ENCODE peak calls at places on chromosomes 7 and 10, in eight cellular contexts. I is ovary; K is GM10248; U is stimulated activated CD8-positive, alpha-beta memory T cell treated with anti-CD3 and anti-CD28 coated beads, Interleukin-2, amount 100 ng/mL, for 1 hour; M is T-helper 1 cell; R is activated CD4-positive, alpha-beta T cell treated with anti-CD3 and anti-CD28 coated beads, Interleukin-2, amount 50 U/mL, for 1 hour; S is fibroblast of pulmonary artery; N is caudate nucleus. W is an unnamed sample.

GRCh38 chr7:121488251-121488650 is 92.1 kb upstream of the FAM3C start:
- DNase-seq in I (no peak), K (no peak), U (no peak), M (no peak), R (no peak), S (no peak), N (no peak), W (no peak)

GRCh38 chr7:111676811-111677210 is 114.5 kb upstream of the IMMP2L start:
- DNase-seq in I (no peak), K (no peak), U (no peak), M (no peak), R (no peak), S (no peak), N (no peak), W (peak; percentile 64)

GRCh38 chr10:76973515-76974289 is 663.9 kb downstream of the KCNMA1 start:
- DNase-seq in I (no peak), K (no peak), U (no peak), M (no peak), R (no peak), S (no peak), N (no peak), W (no peak)

GRCh38 chr10:111784936-111785465 is 398.6 kb downstream of the GPAM start:
- DNase-seq in I (no peak), K (no peak), U (no peak), M (no peak), R (no peak), S (no peak), N (no peak), W (no peak)

GRCh38 chr10:86961481-86962091 is 3.2 kb downstream of the SNCG start:
- DNase-seq in I (peak; percentile 28), K (no peak), U (no peak), M (no peak), R (no peak), S (no peak), N (no peak), W (no peak)

GRCh38 chr7:112347088-112347487 is 103.2 kb upstream of the IFRD1 start:
- DNase-seq in I (no peak), K (no peak), U (no peak), M (no peak), R (no peak), S (no peak), N (no peak), W (no peak)

GRCh38 chr10:116845823-116846222 is 3.5 kb upstream of the ENO4 start:
- DNase-seq in I (no peak), K (no peak), U (no peak), M (no peak), R (no peak), S (no peak), N (no peak), W (no peak)

GRCh38 chr10:14478639-14479038 is 147.9 kb upstream of the FRMD4A start:
- DNase-seq in I (peak; percentile 55), K (peak; percentile 37), U (no peak), M (no peak), R (no peak), S (peak; percentile 80), N (peak; percentile 68), W (peak; percentile 87)

GRCh38 chr7:85114342-85114741 is 72.5 kb downstream of the SEMA3D start:
- DNase-seq in I (no peak), K (no peak), U (no peak), M (no peak), R (no peak), S (no peak), N (no peak), W (peak; percentile 24)

GRCh38 chr10:27742926-27743735 is 2.5 kb downstream of the MKX start:
- DNase-seq in I (peak; percentile 75), K (peak; percentile 11), U (no peak), M (peak; percentile 17), R (peak; percentile 16), S (peak; percentile 13), N (no peak), W (no peak)

GRCh38 chr7:22193361-22194016 is 163.5 kb downstream of the RAPGEF5 start:
- DNase-seq in I (peak; percentile 40), K (no peak), U (no peak), M (no peak), R (no peak), S (peak; percentile 27), N (peak; percentile 66), W (peak; percentile 89)

GRCh38 chr7:120950026-120950538 is 495 bp upstream of the ING3 start:
- DNase-seq in I (no peak), K (no peak), U (no peak), M (no peak), R (no peak), S (no peak), N (no peak), W (peak; percentile 15)

GRCh38 chr10:97427571-97428179 is 1.7 kb downstream of the PGAM1 start:
- DNase-seq in I (no peak), K (no peak), U (no peak), M (no peak), R (no peak), S (no peak), N (no peak), W (no peak)

GRCh38 chr7:8060241-8060640 is 91.6 kb downstream of the GLCCI1 start:
- DNase-seq in I (no peak), K (no peak), U (no peak), M (no peak), R (no peak), S (no peak), N (no peak), W (no peak)

GRCh38 chr7:101922631-101923275 is 105.3 kb downstream of the CUX1 start:
- DNase-seq in I (no peak), K (no peak), U (no peak), M (no peak), R (no peak), S (no peak), N (no peak), W (no peak)

GRCh38 chr7:75534727-75535307 is 42.7 kb downstream of the SPDYE5 start:
- DNase-seq in I (no peak), K (peak; percentile 77), U (no peak), M (no peak), R (no peak), S (peak; percentile 33), N (no peak), W (peak; percentile 62)